ENCODE peak calls at places on chromosomes 11 and 22, in seven cellular contexts. One of them, this sample, is unnamed.

GRCh38 chr22:19974233-19974861 is 32.7 kb upstream of the TXNRD2 start:
- DNase-seq in OCI-LY7: peak; percentile 85
- DNase-seq in PC-3: peak; percentile 22
- DNase-seq in neural progenitor cell: peak; percentile 92
- DNase-seq in GM23338: peak; percentile 97
- DNase-seq in SK-N-SH: peak; percentile 91
- DNase-seq in HCT116: peak; percentile 41
- DNase-seq in this sample: peak; percentile 47

GRCh38 chr11:124421043-124421442 is 3.6 kb downstream of the OR8B4 start:
- DNase-seq in OCI-LY7: no peak
- DNase-seq in PC-3: no peak
- DNase-seq in neural progenitor cell: no peak
- DNase-seq in GM23338: no peak
- DNase-seq in SK-N-SH: no peak
- DNase-seq in HCT116: no peak
- DNase-seq in this sample: no peak

GRCh38 chr11:100851129-100851528 is 164.0 kb downstream of the ARHGAP42 start:
- DNase-seq in OCI-LY7: no peak
- DNase-seq in PC-3: peak; percentile 95
- DNase-seq in neural progenitor cell: no peak
- DNase-seq in GM23338: no peak
- DNase-seq in SK-N-SH: no peak
- DNase-seq in HCT116: peak; percentile 41
- DNase-seq in this sample: no peak

GRCh38 chr22:44884968-44885805 is 124.6 kb downstream of the PHF21B start:
- DNase-seq in OCI-LY7: no peak
- DNase-seq in PC-3: peak; percentile 80
- DNase-seq in neural progenitor cell: no peak
- DNase-seq in GM23338: no peak
- DNase-seq in SK-N-SH: no peak
- DNase-seq in HCT116: no peak
- DNase-seq in this sample: peak; percentile 72

GRCh38 chr11:124837491-124837856 is 27.8 kb upstream of the ROBO3 start:
- DNase-seq in OCI-LY7: peak; percentile 82
- DNase-seq in PC-3: peak; percentile 93
- DNase-seq in neural progenitor cell: peak; percentile 81
- DNase-seq in GM23338: peak; percentile 88
- DNase-seq in SK-N-SH: peak; percentile 70
- DNase-seq in HCT116: peak; percentile 72
- DNase-seq in this sample: peak; percentile 77

GRCh38 chr11:66361502-66361941 is 10.0 kb downstream of the SLC29A2 start:
- DNase-seq in OCI-LY7: no peak
- DNase-seq in PC-3: no peak
- DNase-seq in neural progenitor cell: no peak
- DNase-seq in GM23338: no peak
- DNase-seq in SK-N-SH: no peak
- DNase-seq in HCT116: no peak
- DNase-seq in this sample: peak; percentile 5

GRCh38 chr11:44708063-44708462 is 18.7 kb upstream of the TSPAN18 start:
- DNase-seq in OCI-LY7: no peak
- DNase-seq in PC-3: no peak
- DNase-seq in neural progenitor cell: no peak
- DNase-seq in GM23338: no peak
- DNase-seq in SK-N-SH: no peak
- DNase-seq in HCT116: no peak
- DNase-seq in this sample: no peak

GRCh38 chr11:104524276-104524675 is 360.3 kb upstream of the PDGFD start:
- DNase-seq in OCI-LY7: no peak
- DNase-seq in PC-3: no peak
- DNase-seq in neural progenitor cell: no peak
- DNase-seq in GM23338: no peak
- DNase-seq in SK-N-SH: no peak
- DNase-seq in HCT116: no peak
- DNase-seq in this sample: no peak

GRCh38 chr11:121763526-121763925 is 310.8 kb upstream of the SORL1-AS1 start:
- DNase-seq in OCI-LY7: peak; percentile 59
- DNase-seq in PC-3: no peak
- DNase-seq in neural progenitor cell: no peak
- DNase-seq in GM23338: no peak
- DNase-seq in SK-N-SH: no peak
- DNase-seq in HCT116: no peak
- DNase-seq in this sample: no peak

GRCh38 chr11:116173506-116173905 is 599.3 kb downstream of the BUD13 start:
- DNase-seq in OCI-LY7: no peak
- DNase-seq in PC-3: no peak
- DNase-seq in neural progenitor cell: no peak
- DNase-seq in GM23338: no peak
- DNase-seq in SK-N-SH: no peak
- DNase-seq in HCT116: no peak
- DNase-seq in this sample: no peak
- TF ChIP-seq CTCF in OCI-LY7: no peak
- TF ChIP-seq CTCF in PC-3: no peak
- TF ChIP-seq CTCF in neural progenitor cell: no peak
- TF ChIP-seq CTCF in GM23338: no peak
- TF ChIP-seq CTCF in SK-N-SH: no peak
- TF ChIP-seq CTCF in HCT116: no peak
- TF ChIP-seq CTCF in this sample: no peak

DNA sequence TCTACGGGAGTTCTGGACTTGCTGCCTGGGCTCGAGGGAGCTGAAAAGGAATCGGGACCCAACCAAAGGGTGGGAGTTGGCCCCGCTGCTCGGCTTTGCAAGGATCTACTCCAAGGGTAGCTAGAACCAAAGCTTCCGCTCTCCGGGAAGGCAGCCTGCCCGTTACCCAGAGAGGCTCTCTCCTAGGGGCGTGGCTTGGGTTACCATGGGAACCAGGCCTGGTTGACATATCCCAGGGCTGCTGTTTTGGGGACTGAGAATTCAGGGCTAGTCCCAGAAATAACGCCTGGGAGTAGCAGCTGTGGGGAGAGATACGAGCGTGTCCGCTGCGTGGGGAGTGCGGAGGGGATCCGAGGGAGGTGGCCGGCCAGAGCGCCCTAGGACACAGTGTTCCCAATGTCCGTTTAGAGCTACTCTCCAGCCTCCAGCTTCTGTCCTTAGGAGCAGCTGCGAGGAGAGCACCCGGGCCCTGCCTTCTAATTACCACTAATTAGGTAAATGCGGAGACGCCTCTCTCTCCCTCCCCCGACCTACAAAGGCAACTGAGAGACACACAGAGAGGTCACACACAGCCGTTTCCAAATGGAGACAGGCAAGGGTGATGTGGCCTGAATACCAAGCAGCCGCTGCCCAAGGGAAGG is 141.5 kb upstream of the CADM1 start:
- DNase-seq in OCI-LY7: no peak
- DNase-seq in PC-3: no peak
- DNase-seq in neural progenitor cell: peak; percentile 89
- DNase-seq in GM23338: peak; percentile 85
- DNase-seq in SK-N-SH: peak; percentile 44
- DNase-seq in HCT116: no peak
- DNase-seq in this sample: peak; percentile 45
- TF ChIP-seq EZH2phosphoT487 in OCI-LY7: no peak
- TF ChIP-seq EZH2phosphoT487 in PC-3: no peak
- TF ChIP-seq EZH2phosphoT487 in neural progenitor cell: no peak
- TF ChIP-seq EZH2phosphoT487 in GM23338: no peak
- TF ChIP-seq EZH2phosphoT487 in SK-N-SH: no peak
- TF ChIP-seq EZH2phosphoT487 in HCT116: no peak
- TF ChIP-seq EZH2phosphoT487 in this sample: no peak

DNA sequence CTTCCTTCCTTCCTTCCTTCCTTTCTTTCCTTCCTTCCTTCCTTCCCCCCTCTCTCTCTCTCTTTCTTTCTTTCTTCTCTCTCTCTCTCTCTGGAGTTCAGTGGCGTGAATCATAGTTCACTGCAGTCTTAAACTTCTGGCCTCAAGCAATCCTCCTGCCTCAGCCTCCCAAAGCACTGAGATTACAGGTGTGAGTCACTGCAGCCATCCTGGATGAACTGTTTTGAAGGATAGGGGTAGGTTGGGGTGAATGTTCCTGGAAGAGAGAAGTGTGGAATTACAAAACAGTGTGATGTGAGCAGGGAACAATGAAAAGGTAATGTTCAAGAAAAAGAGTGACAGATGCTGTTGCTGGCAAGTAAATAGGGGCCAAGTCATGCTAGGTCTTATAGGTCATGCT is 12.4 kb upstream of the PLET1 start:
- DNase-seq in OCI-LY7: no peak
- DNase-seq in PC-3: no peak
- DNase-seq in neural progenitor cell: no peak
- DNase-seq in GM23338: no peak
- DNase-seq in SK-N-SH: no peak
- DNase-seq in HCT116: no peak
- DNase-seq in this sample: no peak
- H3K4me1 ChIP-seq in OCI-LY7: no peaks in the 10 kb centered on the region
- H3K4me1 ChIP-seq in PC-3: no peaks in the 10 kb centered on the region
- H3K4me1 ChIP-seq in neural progenitor cell: no peaks in the 10 kb centered on the region
- H3K4me1 ChIP-seq in GM23338: peaks cover 12% of the 10 kb centered on the region
- H3K4me1 ChIP-seq in SK-N-SH: no peaks in the 10 kb centered on the region
- H3K4me1 ChIP-seq in HCT116: peaks cover 11% of the 10 kb centered on the region
- H3K4me1 ChIP-seq in this sample: no peaks in the 10 kb centered on the region

DNA sequence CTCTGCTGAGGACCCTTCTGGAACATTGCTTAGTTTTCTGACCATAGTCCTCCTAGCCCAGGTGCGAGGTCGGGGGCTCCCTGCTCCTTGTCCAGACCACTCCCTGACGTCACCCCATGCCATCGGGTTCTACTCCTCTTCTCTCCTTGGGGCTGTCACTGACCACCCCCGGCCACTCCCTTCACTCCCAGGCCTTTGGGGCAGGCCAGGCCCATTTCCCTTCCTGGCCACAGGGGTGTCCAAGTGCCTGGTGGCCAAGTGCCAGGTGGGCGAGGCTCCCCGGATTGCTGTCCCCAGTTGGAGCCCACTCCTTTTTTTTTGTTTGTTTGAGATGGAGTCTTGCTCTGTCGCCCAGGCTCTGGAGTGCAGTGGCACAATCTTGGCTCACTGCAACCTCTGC is 19.5 kb downstream of the MRGPRD start:
- DNase-seq in OCI-LY7: no peak
- DNase-seq in PC-3: peak; percentile 13
- DNase-seq in neural progenitor cell: no peak
- DNase-seq in GM23338: no peak
- DNase-seq in SK-N-SH: peak; percentile 43
- DNase-seq in HCT116: no peak
- DNase-seq in this sample: no peak
- TF ChIP-seq CTCF in OCI-LY7: no peak
- TF ChIP-seq CTCF in PC-3: no peak
- TF ChIP-seq CTCF in neural progenitor cell: no peak
- TF ChIP-seq CTCF in GM23338: no peak
- TF ChIP-seq CTCF in SK-N-SH: no peak
- TF ChIP-seq CTCF in HCT116: no peak
- TF ChIP-seq CTCF in this sample: no peak

DNA sequence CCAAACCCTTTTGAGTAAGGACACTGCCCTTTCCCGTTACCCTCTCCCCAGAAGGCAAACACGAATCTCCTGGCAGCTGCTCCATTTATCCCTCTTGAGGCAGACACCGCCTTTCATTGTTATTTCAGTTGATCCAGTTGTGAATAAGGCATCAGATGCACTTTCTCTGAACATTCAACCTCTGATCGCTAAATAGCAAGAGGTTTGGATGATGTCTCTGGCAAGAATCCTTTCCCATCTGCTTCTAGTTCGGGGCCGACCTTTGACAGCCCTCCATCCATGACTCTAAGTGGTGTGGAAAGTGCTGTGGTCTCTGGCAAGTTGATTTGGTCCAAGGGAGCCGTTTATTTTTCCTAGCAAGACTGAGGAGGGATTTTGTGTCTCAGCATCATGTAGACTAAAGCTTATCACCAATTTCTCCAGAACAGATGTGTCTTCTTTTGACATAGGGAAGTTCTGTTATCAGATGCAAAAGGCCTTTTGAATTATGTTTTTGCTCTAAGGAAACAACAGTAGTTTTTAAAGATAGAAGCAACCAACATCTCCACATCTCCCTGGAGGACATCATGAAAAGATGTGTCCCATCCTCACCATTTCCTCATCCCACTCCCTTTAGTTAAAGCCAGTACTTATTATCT is 123.6 kb downstream of the CCDC34 start:
- DNase-seq in OCI-LY7: no peak
- DNase-seq in PC-3: no peak
- DNase-seq in neural progenitor cell: no peak
- DNase-seq in GM23338: no peak
- DNase-seq in SK-N-SH: no peak
- DNase-seq in HCT116: no peak
- DNase-seq in this sample: no peak
- TF ChIP-seq EZH2phosphoT487 in OCI-LY7: no peak
- TF ChIP-seq EZH2phosphoT487 in PC-3: no peak
- TF ChIP-seq EZH2phosphoT487 in neural progenitor cell: no peak
- TF ChIP-seq EZH2phosphoT487 in GM23338: no peak
- TF ChIP-seq EZH2phosphoT487 in SK-N-SH: no peak
- TF ChIP-seq EZH2phosphoT487 in HCT116: no peak
- TF ChIP-seq EZH2phosphoT487 in this sample: no peak

GRCh38 chr11:17421781-17422180 is 33.3 kb upstream of the KCNJ11 start:
- DNase-seq in OCI-LY7: no peak
- DNase-seq in PC-3: no peak
- DNase-seq in neural progenitor cell: no peak
- DNase-seq in GM23338: no peak
- DNase-seq in SK-N-SH: no peak
- DNase-seq in HCT116: no peak
- DNase-seq in this sample: no peak
- H3K4me1 ChIP-seq in OCI-LY7: peaks cover 4% of the 10 kb centered on the region
- H3K4me1 ChIP-seq in PC-3: no peaks in the 10 kb centered on the region
- H3K4me1 ChIP-seq in neural progenitor cell: peaks cover 21% of the 10 kb centered on the region
- H3K4me1 ChIP-seq in GM23338: peaks cover 17% of the 10 kb centered on the region
- H3K4me1 ChIP-seq in SK-N-SH: peaks cover 5% of the 10 kb centered on the region
- H3K4me1 ChIP-seq in HCT116: peaks cover 8% of the 10 kb centered on the region
- H3K4me1 ChIP-seq in this sample: no peaks in the 10 kb centered on the region

GRCh38 chr11:9078113-9079041 is 13.0 kb downstream of the SCUBE2 start:
- DNase-seq in OCI-LY7: no peak
- DNase-seq in PC-3: no peak
- DNase-seq in neural progenitor cell: no peak
- DNase-seq in GM23338: peak; percentile 60
- DNase-seq in SK-N-SH: no peak
- DNase-seq in HCT116: no peak
- DNase-seq in this sample: no peak
- TF ChIP-seq CTCF in OCI-LY7: peak; percentile 25
- TF ChIP-seq CTCF in PC-3: peak; percentile 9
- TF ChIP-seq CTCF in neural progenitor cell: peak; percentile 28
- TF ChIP-seq CTCF in GM23338: peak; percentile 65
- TF ChIP-seq CTCF in SK-N-SH: peak; percentile 8
- TF ChIP-seq CTCF in HCT116: no peak
- TF ChIP-seq CTCF in this sample: peak; percentile 12

DNA sequence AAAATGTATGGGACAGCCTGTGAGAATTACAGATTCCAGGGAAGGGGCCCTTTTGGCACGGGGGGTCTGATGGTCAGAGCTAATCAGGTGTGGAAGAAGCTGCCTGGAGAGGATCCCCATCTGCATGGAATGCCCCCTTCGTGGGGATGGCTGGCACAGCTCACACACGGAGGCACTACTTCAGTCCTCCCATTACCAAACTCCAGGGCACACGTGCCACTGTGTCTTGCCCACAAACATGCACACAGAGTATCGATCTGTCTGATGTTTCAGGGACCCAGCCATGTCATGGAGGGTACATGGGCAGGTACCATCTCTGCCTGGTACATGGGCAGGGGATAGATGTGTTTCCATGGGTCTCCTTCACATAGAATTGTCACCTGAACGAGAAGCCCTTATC is 14.7 kb downstream of the KCNQ1OT1 start:
- DNase-seq in OCI-LY7: no peak
- DNase-seq in PC-3: no peak
- DNase-seq in neural progenitor cell: no peak
- DNase-seq in GM23338: no peak
- DNase-seq in SK-N-SH: no peak
- DNase-seq in HCT116: no peak
- DNase-seq in this sample: no peak
- TF ChIP-seq EZH2phosphoT487 in OCI-LY7: no peak
- TF ChIP-seq EZH2phosphoT487 in PC-3: no peak
- TF ChIP-seq EZH2phosphoT487 in neural progenitor cell: no peak
- TF ChIP-seq EZH2phosphoT487 in GM23338: no peak
- TF ChIP-seq EZH2phosphoT487 in SK-N-SH: no peak
- TF ChIP-seq EZH2phosphoT487 in HCT116: no peak
- TF ChIP-seq EZH2phosphoT487 in this sample: no peak

This sample was measured in hepatocyte.